ENCODE peak calls at places on chromosome 4, in four cellular contexts. One of them, this sample, is unnamed.

GRCh38 chr4:6380746-6381411 is 91.5 kb downstream of the PPP2R2C start:
- DNase-seq in PC-3: no peak
- DNase-seq in tibial nerve: no peak
- DNase-seq in tibial artery: no peak
- DNase-seq in this sample: no peak

GRCh38 chr4:13865871-13866669 is 238.5 kb upstream of the BOD1L1 start:
- DNase-seq in PC-3: peak
- DNase-seq in tibial nerve: no peak
- DNase-seq in tibial artery: no peak
- DNase-seq in this sample: no peak

GRCh38 chr4:97720869-97721432 is 422.3 kb downstream of the STPG2 start:
- DNase-seq in PC-3: peak
- DNase-seq in tibial nerve: peak
- DNase-seq in tibial artery: no peak
- DNase-seq in this sample: peak

GRCh38 chr4:122047706-122048425 is 96.0 kb upstream of the TRPC3 start:
- DNase-seq in PC-3: no peak
- DNase-seq in tibial nerve: no peak
- DNase-seq in tibial artery: no peak
- DNase-seq in this sample: no peak

GRCh38 chr4:40283413-40283812 is 51.7 kb upstream of the CHRNA9 start:
- DNase-seq in PC-3: no peak
- DNase-seq in tibial nerve: no peak
- DNase-seq in tibial artery: no peak
- DNase-seq in this sample: peak

GRCh38 chr4:21802406-21802805 is 146.2 kb downstream of the KCNIP4 start:
- DNase-seq in PC-3: peak
- DNase-seq in tibial nerve: no peak
- DNase-seq in tibial artery: no peak
- DNase-seq in this sample: peak

GRCh38 chr4:168710353-168710946 is 213.6 kb downstream of the PALLD start:
- DNase-seq in PC-3: peak
- DNase-seq in tibial nerve: peak
- DNase-seq in tibial artery: peak
- DNase-seq in this sample: peak

GRCh38 chr4:152041304-152041703 is 280.5 kb upstream of the GATB start:
- DNase-seq in PC-3: no peak
- DNase-seq in tibial nerve: no peak
- DNase-seq in tibial artery: no peak
- DNase-seq in this sample: no peak

GRCh38 chr4:142406917-142407501 is 439.1 kb downstream of the INPP4B start:
- DNase-seq in PC-3: peak
- DNase-seq in tibial nerve: no peak
- DNase-seq in tibial artery: no peak
- DNase-seq in this sample: no peak

GRCh38 chr4:183401473-183401872 is 43.0 kb upstream of the CDKN2AIP start:
- DNase-seq in PC-3: peak
- DNase-seq in tibial nerve: no peak
- DNase-seq in tibial artery: no peak
- DNase-seq in this sample: no peak

GRCh38 chr4:108466936-108467902 is 153.2 kb upstream of the RPL34 start:
- DNase-seq in PC-3: peak
- DNase-seq in tibial nerve: no peak
- DNase-seq in tibial artery: no peak
- DNase-seq in this sample: peak

GRCh38 chr4:148405161-148405893 is 36.9 kb downstream of the NR3C2 start:
- DNase-seq in PC-3: no peak
- DNase-seq in tibial nerve: no peak
- DNase-seq in tibial artery: no peak
- DNase-seq in this sample: no peak

GRCh38 chr4:3224971-3225850 is 23.7 kb upstream of the MSANTD1 start:
- DNase-seq in PC-3: no peak
- DNase-seq in tibial nerve: no peak
- DNase-seq in tibial artery: no peak
- DNase-seq in this sample: no peak

GRCh38 chr4:54961357-54961975 is 163.9 kb downstream of the KDR start:
- DNase-seq in PC-3: peak
- DNase-seq in tibial nerve: no peak
- DNase-seq in tibial artery: no peak
- DNase-seq in this sample: no peak

GRCh38 chr4:77699731-77700210 is 94.2 kb downstream of the CXCL13 start:
- DNase-seq in PC-3: peak
- DNase-seq in tibial nerve: no peak
- DNase-seq in tibial artery: no peak
- DNase-seq in this sample: peak

GRCh38 chr4:186144596-186145569 is 40.4 kb downstream of the FAM149A start:
- DNase-seq in PC-3: peak
- DNase-seq in tibial nerve: peak
- DNase-seq in tibial artery: peak
- DNase-seq in this sample: no peak

GRCh38 chr4:146063143-146063542 is 112.4 kb upstream of the LSM6 start:
- DNase-seq in PC-3: no peak
- DNase-seq in tibial nerve: no peak
- DNase-seq in tibial artery: no peak
- DNase-seq in this sample: no peak

GRCh38 chr4:139704915-139705485 is 39.4 kb downstream of the MGST2 start:
- DNase-seq in PC-3: peak
- DNase-seq in tibial nerve: no peak
- DNase-seq in tibial artery: no peak
- DNase-seq in this sample: peak

GRCh38 chr4:76545161-76545884 is 110.3 kb downstream of the SHROOM3 start:
- DNase-seq in PC-3: peak
- DNase-seq in tibial nerve: no peak
- DNase-seq in tibial artery: no peak
- DNase-seq in this sample: no peak

GRCh38 chr4:85744950-85745349 is 270.0 kb downstream of the ARHGAP24 start:
- DNase-seq in PC-3: peak
- DNase-seq in tibial nerve: no peak
- DNase-seq in tibial artery: no peak
- DNase-seq in this sample: peak

GRCh38 chr4:138053601-138054322 is 188.4 kb downstream of the SLC7A11 start:
- DNase-seq in PC-3: peak
- DNase-seq in tibial nerve: no peak
- DNase-seq in tibial artery: no peak
- DNase-seq in this sample: peak

GRCh38 chr4:100799767-100800539 is 282.1 kb upstream of the EMCN start:
- DNase-seq in PC-3: no peak
- DNase-seq in tibial nerve: no peak
- DNase-seq in tibial artery: no peak
- DNase-seq in this sample: no peak

GRCh38 chr4:5784960-5785611 is 74.1 kb downstream of the EVC start:
- DNase-seq in PC-3: no peak
- DNase-seq in tibial nerve: peak
- DNase-seq in tibial artery: no peak
- DNase-seq in this sample: no peak

GRCh38 chr4:47913858-47914218 is 545 bp downstream of the NFXL1 start:
- DNase-seq in PC-3: peak
- DNase-seq in tibial nerve: no peak
- DNase-seq in tibial artery: no peak
- DNase-seq in this sample: peak

GRCh38 chr4:74111990-74112389 is 13.0 kb upstream of the CXCL2 start:
- DNase-seq in PC-3: no peak
- DNase-seq in tibial nerve: peak
- DNase-seq in tibial artery: peak
- DNase-seq in this sample: peak

DNA sequence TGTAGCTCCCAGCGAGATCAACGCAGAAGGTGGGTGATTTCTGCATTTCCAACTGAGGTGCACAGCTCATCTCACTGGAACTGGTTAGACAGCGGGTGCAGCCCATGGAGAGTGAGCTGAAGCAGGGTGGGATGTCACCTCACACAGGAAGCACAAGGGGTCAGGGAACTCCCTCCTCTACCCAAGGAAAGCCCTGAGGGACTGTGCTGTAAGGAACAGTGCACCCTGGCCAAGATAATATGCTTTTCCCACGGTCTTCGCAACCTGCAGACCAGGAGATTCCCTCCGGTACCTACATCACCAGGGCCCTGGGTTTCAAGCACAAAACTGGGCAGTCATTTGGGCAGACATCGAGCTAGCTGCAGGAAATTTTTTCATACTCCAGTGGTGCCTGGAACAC is 216.4 kb upstream of the TET2 start:
- DNase-seq in PC-3: no peak
- DNase-seq in tibial nerve: no peak
- DNase-seq in tibial artery: no peak
- DNase-seq in this sample: no peak
- H3K27ac ChIP-seq in PC-3: no peak
- H3K27ac ChIP-seq in tibial nerve: no peak
- H3K27ac ChIP-seq in tibial artery: no peak
- H3K27ac ChIP-seq in this sample: no peak

GRCh38 chr4:37393889-37394288 is 149.3 kb downstream of the NWD2 start:
- DNase-seq in PC-3: no peak
- DNase-seq in tibial nerve: no peak
- DNase-seq in tibial artery: no peak
- DNase-seq in this sample: no peak

GRCh38 chr4:37392540-37393255 is 148.2 kb downstream of the NWD2 start:
- DNase-seq in PC-3: peak
- DNase-seq in tibial nerve: peak
- DNase-seq in tibial artery: peak
- DNase-seq in this sample: no peak

GRCh38 chr4:37388672-37389368 is 144.3 kb downstream of the NWD2 start:
- DNase-seq in PC-3: no peak
- DNase-seq in tibial nerve: no peak
- DNase-seq in tibial artery: no peak
- DNase-seq in this sample: no peak

GRCh38 chr4:37389369-37389765 is 144.8 kb downstream of the NWD2 start:
- DNase-seq in PC-3: no peak
- DNase-seq in tibial nerve: no peak
- DNase-seq in tibial artery: no peak
- DNase-seq in this sample: no peak

DNA sequence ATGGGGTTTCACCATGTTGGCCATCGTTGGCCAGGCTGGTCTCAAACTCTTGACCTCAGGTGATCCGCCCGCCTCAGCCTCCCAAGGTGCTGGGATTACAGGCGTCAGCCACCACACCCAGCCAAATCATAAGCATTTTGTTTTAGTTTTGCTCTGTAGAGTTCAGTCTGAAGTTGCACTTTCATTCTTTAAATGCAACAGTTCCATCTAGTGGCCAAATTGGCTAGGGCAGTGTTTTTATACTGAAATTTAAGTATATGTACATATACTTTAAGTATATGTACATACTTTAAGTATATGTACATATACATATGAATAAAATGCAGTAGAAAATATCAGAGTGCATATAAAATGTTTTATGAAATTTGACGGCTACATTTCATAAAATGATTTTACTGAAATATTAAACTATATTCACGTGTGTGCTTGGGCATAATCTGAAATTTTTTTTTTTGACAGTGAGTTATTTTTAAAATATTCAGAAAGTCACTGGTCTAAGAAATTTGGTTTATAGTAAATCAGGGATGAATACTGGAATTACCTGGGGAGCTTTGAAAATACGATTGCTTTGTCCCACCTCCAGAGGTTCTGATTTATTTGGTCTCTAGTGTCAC is 145.5 kb downstream of the NWD2 start:
- DNase-seq in PC-3: peak
- DNase-seq in tibial nerve: peak
- DNase-seq in tibial artery: no peak
- DNase-seq in this sample: no peak
- TF ChIP-seq CTCF in PC-3: peak
- TF ChIP-seq CTCF in tibial nerve: peak
- TF ChIP-seq CTCF in tibial artery: peak
- TF ChIP-seq CTCF in this sample: peak

DNA sequence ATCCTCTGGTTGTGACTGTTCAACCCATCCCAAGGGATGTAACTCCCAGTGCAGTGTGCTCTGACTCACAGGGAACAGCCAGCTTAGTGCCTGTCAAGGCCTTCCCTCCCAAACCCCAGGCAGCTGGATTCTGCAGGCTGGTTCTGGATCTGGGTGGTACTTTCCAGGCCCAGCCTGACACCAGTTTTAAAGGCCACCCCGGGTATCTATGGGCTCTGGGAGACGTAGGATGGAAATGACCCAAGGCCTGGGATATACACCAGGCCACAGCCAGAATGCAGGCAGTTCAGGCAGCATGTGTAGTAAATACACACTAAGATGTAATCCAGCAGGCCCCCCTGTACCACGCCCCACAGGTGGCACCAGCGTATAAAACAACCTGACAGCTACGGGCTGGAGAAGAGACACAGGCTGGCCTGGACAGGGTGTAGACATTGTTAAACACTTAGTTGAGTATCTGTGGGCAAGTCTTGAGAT is 64.2 kb downstream of the SPINK2 start:
- DNase-seq in PC-3: peak
- DNase-seq in tibial nerve: no peak
- DNase-seq in tibial artery: peak
- DNase-seq in this sample: peak
- H3K27ac ChIP-seq in PC-3: peak
- H3K27ac ChIP-seq in tibial nerve: no peak
- H3K27ac ChIP-seq in tibial artery: peak
- H3K27ac ChIP-seq in this sample: no peak

GRCh38 chr4:27088491-27088890 is 227.8 kb downstream of the STIM2 start:
- DNase-seq in PC-3: no peak
- DNase-seq in tibial nerve: no peak
- DNase-seq in tibial artery: no peak
- DNase-seq in this sample: no peak

GRCh38 chr4:27087306-27088045 is 226.8 kb downstream of the STIM2 start:
- DNase-seq in PC-3: no peak
- DNase-seq in tibial nerve: no peak
- DNase-seq in tibial artery: no peak
- DNase-seq in this sample: peak

GRCh38 chr4:27081675-27082579 is 221.3 kb downstream of the STIM2 start:
- DNase-seq in PC-3: no peak
- DNase-seq in tibial nerve: no peak
- DNase-seq in tibial artery: no peak
- DNase-seq in this sample: no peak

GRCh38 chr4:27082786-27083185 is 222.1 kb downstream of the STIM2 start:
- DNase-seq in PC-3: no peak
- DNase-seq in tibial nerve: no peak
- DNase-seq in tibial artery: no peak
- DNase-seq in this sample: no peak

GRCh38 chr4:27084685-27085356 is 224.2 kb downstream of the STIM2 start:
- DNase-seq in PC-3: peak
- DNase-seq in tibial nerve: no peak
- DNase-seq in tibial artery: no peak
- DNase-seq in this sample: peak
- TF ChIP-seq CTCF in PC-3: peak
- TF ChIP-seq CTCF in tibial nerve: no peak
- TF ChIP-seq CTCF in tibial artery: no peak
- TF ChIP-seq CTCF in this sample: peak